ENCODE peak calls at places on chromosomes 6 and 20, in seven cellular contexts. One of them, this sample, is unnamed.

GRCh38 chr6:73657201-73657600 is 3.4 kb upstream of the SLC17A5 start:
- DNase-seq in dorsolateral prefrontal cortex: no peak
- DNase-seq in CD8-positive, alpha-beta memory T cell: peak; percentile 7
- DNase-seq in heart right ventricle: no peak
- DNase-seq in IMR-90: no peak
- DNase-seq in adrenal gland: no peak
- DNase-seq in hepatocyte: no peak
- DNase-seq in this sample: no peak

GRCh38 chr6:111843347-111844147 is 29.7 kb downstream of the FYN start:
- DNase-seq in IMR-90: no peak
- DNase-seq in adrenal gland: no peak
- DNase-seq in CD8-positive, alpha-beta memory T cell: peak; percentile 61
- DNase-seq in hepatocyte: no peak
- DNase-seq in heart right ventricle: no peak
- DNase-seq in dorsolateral prefrontal cortex: no peak
- DNase-seq in this sample: peak; percentile 73

GRCh38 chr6:13406051-13406477 is 77.7 kb upstream of the TBC1D7 start:
- DNase-seq in CD8-positive, alpha-beta memory T cell: no peak
- DNase-seq in heart right ventricle: peak; percentile 13
- DNase-seq in IMR-90: no peak
- DNase-seq in hepatocyte: no peak
- DNase-seq in adrenal gland: no peak
- DNase-seq in dorsolateral prefrontal cortex: peak; percentile 49
- DNase-seq in this sample: no peak

GRCh38 chr6:81906709-81907204 is 154.3 kb upstream of the TENT5A start:
- DNase-seq in heart right ventricle: peak; percentile 37
- DNase-seq in IMR-90: no peak
- DNase-seq in adrenal gland: no peak
- DNase-seq in hepatocyte: no peak
- DNase-seq in CD8-positive, alpha-beta memory T cell: no peak
- DNase-seq in dorsolateral prefrontal cortex: no peak
- DNase-seq in this sample: no peak

GRCh38 chr6:154474636-154475428 is 35.7 kb downstream of the CNKSR3 start:
- DNase-seq in hepatocyte: no peak
- DNase-seq in dorsolateral prefrontal cortex: no peak
- DNase-seq in heart right ventricle: no peak
- DNase-seq in adrenal gland: peak; percentile 71
- DNase-seq in CD8-positive, alpha-beta memory T cell: no peak
- DNase-seq in IMR-90: peak; percentile 84
- DNase-seq in this sample: no peak

GRCh38 chr6:163356324-163356723 is 58.2 kb upstream of the QKI start:
- DNase-seq in dorsolateral prefrontal cortex: peak; percentile 75
- DNase-seq in CD8-positive, alpha-beta memory T cell: no peak
- DNase-seq in heart right ventricle: peak; percentile 50
- DNase-seq in hepatocyte: no peak
- DNase-seq in IMR-90: peak; percentile 71
- DNase-seq in adrenal gland: peak; percentile 88
- DNase-seq in this sample: no peak

GRCh38 chr20:25195962-25196700 is 619 bp downstream of the ENTPD6 start:
- DNase-seq in CD8-positive, alpha-beta memory T cell: no peak
- DNase-seq in hepatocyte: peak; percentile 66
- DNase-seq in dorsolateral prefrontal cortex: no peak
- DNase-seq in heart right ventricle: no peak
- DNase-seq in IMR-90: peak; percentile 5
- DNase-seq in adrenal gland: peak; percentile 38
- DNase-seq in this sample: peak; percentile 35

GRCh38 chr20:54466112-54466511 is 9.3 kb upstream of the DOK5 start:
- DNase-seq in CD8-positive, alpha-beta memory T cell: no peak
- DNase-seq in heart right ventricle: no peak
- DNase-seq in adrenal gland: no peak
- DNase-seq in hepatocyte: no peak
- DNase-seq in IMR-90: no peak
- DNase-seq in dorsolateral prefrontal cortex: no peak
- DNase-seq in this sample: no peak

GRCh38 chr20:39946053-39946810 is 742.8 kb downstream of the MAFB start:
- DNase-seq in heart right ventricle: no peak
- DNase-seq in dorsolateral prefrontal cortex: no peak
- DNase-seq in hepatocyte: no peak
- DNase-seq in CD8-positive, alpha-beta memory T cell: no peak
- DNase-seq in IMR-90: no peak
- DNase-seq in adrenal gland: no peak
- DNase-seq in this sample: no peak

GRCh38 chr6:29005183-29005885 is at the start of gene ZNF311:
- DNase-seq in dorsolateral prefrontal cortex: no peak
- DNase-seq in CD8-positive, alpha-beta memory T cell: no peak
- DNase-seq in heart right ventricle: peak; percentile 63
- DNase-seq in IMR-90: peak; percentile 43
- DNase-seq in hepatocyte: peak; percentile 69
- DNase-seq in adrenal gland: peak; percentile 48
- DNase-seq in this sample: no peak

GRCh38 chr20:63594043-63594561 is 20.1 kb upstream of the HELZ2 start:
- DNase-seq in heart right ventricle: no peak
- DNase-seq in dorsolateral prefrontal cortex: no peak
- DNase-seq in CD8-positive, alpha-beta memory T cell: no peak
- DNase-seq in hepatocyte: no peak
- DNase-seq in adrenal gland: no peak
- DNase-seq in IMR-90: peak; percentile 53
- DNase-seq in this sample: no peak

GRCh38 chr6:81876977-81877376 is 124.5 kb upstream of the TENT5A start:
- DNase-seq in heart right ventricle: no peak
- DNase-seq in IMR-90: peak; percentile 30
- DNase-seq in hepatocyte: no peak
- DNase-seq in CD8-positive, alpha-beta memory T cell: no peak
- DNase-seq in dorsolateral prefrontal cortex: no peak
- DNase-seq in adrenal gland: no peak
- DNase-seq in this sample: no peak

GRCh38 chr6:107539849-107540464 is 50.0 kb downstream of the SOBP start:
- DNase-seq in CD8-positive, alpha-beta memory T cell: no peak
- DNase-seq in dorsolateral prefrontal cortex: no peak
- DNase-seq in IMR-90: no peak
- DNase-seq in heart right ventricle: no peak
- DNase-seq in hepatocyte: no peak
- DNase-seq in adrenal gland: no peak
- DNase-seq in this sample: no peak

GRCh38 chr6:53794073-53794719 is 609 bp upstream of the LRRC1 start:
- DNase-seq in dorsolateral prefrontal cortex: peak; percentile 84
- DNase-seq in IMR-90: peak; percentile 87
- DNase-seq in CD8-positive, alpha-beta memory T cell: peak; percentile 26
- DNase-seq in hepatocyte: peak; percentile 90
- DNase-seq in adrenal gland: peak; percentile 59
- DNase-seq in heart right ventricle: peak; percentile 51
- DNase-seq in this sample: peak; percentile 18

GRCh38 chr6:63503199-63503598 is 69.1 kb upstream of the LOC128125822 start:
- DNase-seq in hepatocyte: peak; percentile 13
- DNase-seq in adrenal gland: no peak
- DNase-seq in dorsolateral prefrontal cortex: no peak
- DNase-seq in CD8-positive, alpha-beta memory T cell: no peak
- DNase-seq in heart right ventricle: no peak
- DNase-seq in IMR-90: no peak
- DNase-seq in this sample: no peak

GRCh38 chr6:139500977-139501376 is 126.5 kb upstream of the CITED2 start:
- DNase-seq in dorsolateral prefrontal cortex: no peak
- DNase-seq in hepatocyte: no peak
- DNase-seq in IMR-90: peak; percentile 19
- DNase-seq in CD8-positive, alpha-beta memory T cell: no peak
- DNase-seq in adrenal gland: no peak
- DNase-seq in heart right ventricle: no peak
- DNase-seq in this sample: no peak

GRCh38 chr20:22404609-22405170 is 179.7 kb downstream of the FOXA2 start:
- DNase-seq in dorsolateral prefrontal cortex: no peak
- DNase-seq in IMR-90: no peak
- DNase-seq in hepatocyte: no peak
- DNase-seq in adrenal gland: no peak
- DNase-seq in heart right ventricle: no peak
- DNase-seq in CD8-positive, alpha-beta memory T cell: no peak
- DNase-seq in this sample: no peak

GRCh38 chr20:63167918-63168520 is 47.9 kb downstream of the YTHDF1 start:
- DNase-seq in hepatocyte: no peak
- DNase-seq in adrenal gland: no peak
- DNase-seq in CD8-positive, alpha-beta memory T cell: no peak
- DNase-seq in dorsolateral prefrontal cortex: no peak
- DNase-seq in heart right ventricle: no peak
- DNase-seq in IMR-90: no peak
- DNase-seq in this sample: no peak

GRCh38 chr20:46830886-46831632 is 63.6 kb upstream of the EYA2 start:
- DNase-seq in IMR-90: no peak
- DNase-seq in CD8-positive, alpha-beta memory T cell: no peak
- DNase-seq in dorsolateral prefrontal cortex: no peak
- DNase-seq in heart right ventricle: no peak
- DNase-seq in hepatocyte: no peak
- DNase-seq in adrenal gland: no peak
- DNase-seq in this sample: no peak

GRCh38 chr6:80143312-80143960 is 37.0 kb downstream of the BCKDHB start:
- DNase-seq in hepatocyte: peak; percentile 46
- DNase-seq in adrenal gland: peak; percentile 92
- DNase-seq in dorsolateral prefrontal cortex: no peak
- DNase-seq in IMR-90: peak; percentile 85
- DNase-seq in CD8-positive, alpha-beta memory T cell: no peak
- DNase-seq in heart right ventricle: peak; percentile 62
- DNase-seq in this sample: no peak

GRCh38 chr6:3825851-3826581 is 23.2 kb upstream of the FAM50B start:
- DNase-seq in adrenal gland: peak; percentile 96
- DNase-seq in dorsolateral prefrontal cortex: peak; percentile 61
- DNase-seq in CD8-positive, alpha-beta memory T cell: no peak
- DNase-seq in hepatocyte: peak; percentile 88
- DNase-seq in heart right ventricle: peak; percentile 87
- DNase-seq in IMR-90: peak; percentile 97
- DNase-seq in this sample: no peak

DNA sequence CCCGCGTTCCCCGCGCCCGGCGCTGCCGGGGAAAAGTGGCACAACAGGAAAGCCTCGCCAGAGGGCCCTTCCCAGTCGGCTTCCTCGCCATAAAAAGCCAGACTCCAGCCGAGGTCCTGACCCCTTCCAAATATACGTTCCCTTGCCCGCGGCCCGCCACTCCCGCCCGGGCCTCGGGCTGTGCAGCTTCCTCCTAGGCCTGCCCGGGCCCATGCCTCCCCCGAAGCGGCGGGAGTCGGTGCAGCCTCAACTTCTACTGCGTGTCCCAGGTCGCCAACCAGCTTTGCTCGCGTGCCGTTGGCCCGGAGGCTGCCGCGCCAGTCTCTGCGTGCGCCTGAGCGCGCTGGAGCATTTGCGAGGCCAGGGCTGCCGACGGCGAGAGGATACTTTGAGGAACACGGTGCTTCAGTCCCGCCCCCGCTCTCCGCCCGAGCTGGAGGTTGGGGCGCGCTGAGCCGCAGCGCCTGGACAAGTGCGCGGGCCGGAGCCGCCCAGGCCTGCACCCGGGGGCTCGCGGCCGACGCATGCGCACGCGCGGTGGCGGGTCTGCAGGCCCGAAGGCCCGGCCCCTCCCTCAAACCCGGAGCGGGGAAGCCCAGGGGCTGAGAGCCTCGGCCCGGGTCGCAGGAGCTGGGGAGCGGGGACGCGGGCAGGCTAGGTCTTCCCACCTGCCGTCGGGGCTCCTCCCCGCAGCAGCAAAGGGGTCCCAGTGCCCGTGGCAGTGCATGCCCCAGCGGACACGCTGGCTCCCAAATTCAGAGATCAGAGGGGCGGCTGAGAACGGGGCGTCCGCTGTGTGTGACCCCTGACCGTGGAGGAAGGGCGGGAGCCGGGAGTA is 10.2 kb downstream of the FOXC1 start:
- DNase-seq in CD8-positive, alpha-beta memory T cell: no peak
- DNase-seq in adrenal gland: no peak
- DNase-seq in dorsolateral prefrontal cortex: peak; percentile 24
- DNase-seq in hepatocyte: no peak
- DNase-seq in IMR-90: no peak
- DNase-seq in heart right ventricle: no peak
- DNase-seq in this sample: no peak
- H3K4me3 ChIP-seq in CD8-positive, alpha-beta memory T cell: no peak overlapping the region
- H3K4me3 ChIP-seq in adrenal gland: no peak overlapping the region
- H3K4me3 ChIP-seq in dorsolateral prefrontal cortex: peak overlapping the region; percentile 38
- H3K4me3 ChIP-seq in hepatocyte: no peak overlapping the region
- H3K4me3 ChIP-seq in IMR-90: no peak overlapping the region
- H3K4me3 ChIP-seq in heart right ventricle: peak overlapping the region; percentile 42
- H3K4me3 ChIP-seq in this sample: no peak overlapping the region

GRCh38 chr6:126017668-126018067 is 31.3 kb downstream of the TRMT11 start:
- DNase-seq in IMR-90: no peak
- DNase-seq in heart right ventricle: no peak
- DNase-seq in dorsolateral prefrontal cortex: no peak
- DNase-seq in adrenal gland: no peak
- DNase-seq in CD8-positive, alpha-beta memory T cell: no peak
- DNase-seq in hepatocyte: no peak
- DNase-seq in this sample: no peak
- H3K27ac ChIP-seq in IMR-90: no peak overlapping the region
- H3K27ac ChIP-seq in heart right ventricle: no peak overlapping the region
- H3K27ac ChIP-seq in dorsolateral prefrontal cortex: no peak overlapping the region
- H3K27ac ChIP-seq in adrenal gland: no peak overlapping the region
- H3K27ac ChIP-seq in CD8-positive, alpha-beta memory T cell: no peak overlapping the region
- H3K27ac ChIP-seq in hepatocyte: no peak overlapping the region
- H3K27ac ChIP-seq in this sample: no peak overlapping the region

GRCh38 chr20:49267327-49267726 is 10.5 kb downstream of the ZNFX1 start:
- DNase-seq in IMR-90: no peak
- DNase-seq in hepatocyte: peak; percentile 0
- DNase-seq in heart right ventricle: no peak
- DNase-seq in CD8-positive, alpha-beta memory T cell: no peak
- DNase-seq in adrenal gland: no peak
- DNase-seq in dorsolateral prefrontal cortex: no peak
- DNase-seq in this sample: peak; percentile 39
- H3K4me3 ChIP-seq in IMR-90: no peak overlapping the region
- H3K4me3 ChIP-seq in hepatocyte: no peak overlapping the region
- H3K4me3 ChIP-seq in heart right ventricle: peak overlapping the region; percentile 16
- H3K4me3 ChIP-seq in CD8-positive, alpha-beta memory T cell: peak overlapping the region; percentile 32
- H3K4me3 ChIP-seq in adrenal gland: no peak overlapping the region
- H3K4me3 ChIP-seq in dorsolateral prefrontal cortex: no peak overlapping the region
- H3K4me3 ChIP-seq in this sample: peak overlapping the region; percentile 81

GRCh38 chr6:110542311-110543024 is 66.1 kb upstream of the SLC22A16 start:
- DNase-seq in CD8-positive, alpha-beta memory T cell: no peak
- DNase-seq in adrenal gland: no peak
- DNase-seq in dorsolateral prefrontal cortex: peak; percentile 56
- DNase-seq in hepatocyte: no peak
- DNase-seq in heart right ventricle: peak; percentile 71
- DNase-seq in IMR-90: no peak
- DNase-seq in this sample: no peak

GRCh38 chr6:110544472-110544871 is 68.1 kb upstream of the SLC22A16 start:
- DNase-seq in IMR-90: no peak
- DNase-seq in adrenal gland: no peak
- DNase-seq in CD8-positive, alpha-beta memory T cell: no peak
- DNase-seq in dorsolateral prefrontal cortex: no peak
- DNase-seq in heart right ventricle: no peak
- DNase-seq in hepatocyte: no peak
- DNase-seq in this sample: no peak

GRCh38 chr6:110545081-110545872 is 68.9 kb upstream of the SLC22A16 start:
- DNase-seq in hepatocyte: no peak
- DNase-seq in heart right ventricle: no peak
- DNase-seq in dorsolateral prefrontal cortex: no peak
- DNase-seq in adrenal gland: no peak
- DNase-seq in CD8-positive, alpha-beta memory T cell: no peak
- DNase-seq in IMR-90: no peak
- DNase-seq in this sample: no peak

GRCh38 chr6:110541701-110542309 is 65.4 kb upstream of the SLC22A16 start:
- DNase-seq in adrenal gland: no peak
- DNase-seq in heart right ventricle: no peak
- DNase-seq in hepatocyte: no peak
- DNase-seq in CD8-positive, alpha-beta memory T cell: no peak
- DNase-seq in dorsolateral prefrontal cortex: peak; percentile 84
- DNase-seq in IMR-90: no peak
- DNase-seq in this sample: no peak

DNA sequence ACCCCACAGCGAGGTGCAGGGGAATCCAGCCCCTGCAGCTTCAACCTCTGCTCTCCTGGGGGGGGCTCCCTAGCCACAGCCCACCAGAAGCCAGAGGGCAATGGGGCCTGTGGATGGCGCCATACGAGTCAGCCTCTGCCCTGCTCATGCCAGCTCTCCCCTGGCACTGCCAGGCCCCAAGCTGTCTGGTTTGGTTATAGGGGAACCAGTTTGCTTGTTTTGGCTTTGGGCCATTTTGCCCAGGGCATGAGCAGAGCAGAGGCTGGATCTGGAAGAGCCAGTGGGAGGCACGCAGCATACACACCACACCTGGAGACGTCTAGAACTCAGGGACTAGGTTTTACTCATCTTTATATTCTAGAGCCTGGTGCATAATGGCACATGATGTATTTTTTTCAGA is 66.7 kb upstream of the SLC22A16 start:
- DNase-seq in CD8-positive, alpha-beta memory T cell: no peak
- DNase-seq in hepatocyte: no peak
- DNase-seq in heart right ventricle: no peak
- DNase-seq in dorsolateral prefrontal cortex: peak; percentile 58
- DNase-seq in IMR-90: no peak
- DNase-seq in adrenal gland: no peak
- DNase-seq in this sample: no peak
- H3K27ac ChIP-seq in CD8-positive, alpha-beta memory T cell: no peak overlapping the region
- H3K27ac ChIP-seq in hepatocyte: no peak overlapping the region
- H3K27ac ChIP-seq in heart right ventricle: peak overlapping the region; percentile 87
- H3K27ac ChIP-seq in dorsolateral prefrontal cortex: peak overlapping the region; percentile 100
- H3K27ac ChIP-seq in IMR-90: no peak overlapping the region
- H3K27ac ChIP-seq in adrenal gland: no peak overlapping the region
- H3K27ac ChIP-seq in this sample: no peak overlapping the region

This sample was measured in CD4-positive, CD25-positive, alpha-beta regulatory T cell.